ENCODE peak calls at places on chromosomes 5 and 9, in ten cellular contexts. J is cardiac fibroblast; L is activated T-helper 9 cell treated with anti-CD3 and anti-CD28 coated beads, Interleukin-2, amount 50 U/mL, for 16 hours; H is HT1080; V is NAMALWA; A is HEK293T; F is AG08395; S is NCI-H226; E is tibial artery; Q is stimulated activated CD8-positive, alpha-beta memory T cell treated with anti-CD3 and anti-CD28 coated beads, Interleukin-15, amount 100 ng/mL, for 48 hours. X is an unnamed sample.
A peak's percentile ranks its signal among the peaks of the same experiment; 100 is the strongest.

GRCh38 chr9:1429328-1429727 is 379.2 kb downstream of the DMRT2 start:
- DNase-seq in J (no peak), L (no peak), H (no peak), V (peak; percentile 11), A (peak; percentile 9), F (no peak), S (no peak), E (no peak), Q (no peak), X (no peak)

GRCh38 chr9:118455259-118455658 is 751.1 kb downstream of the TLR4 start:
- DNase-seq in J (no peak), L (no peak), H (peak; percentile 4), V (no peak), A (no peak), F (no peak), S (no peak), E (no peak), Q (no peak), X (no peak)

GRCh38 chr5:1111727-1112289 is at the start of gene SLC12A7:
- DNase-seq in J (peak; percentile 27), L (peak; percentile 60), H (no peak), V (no peak), A (peak; percentile 82), F (peak; percentile 23), S (peak; percentile 48), E (no peak), Q (peak; percentile 49), X (peak; percentile 60)

GRCh38 chr5:53908752-53909151 is 348.3 kb downstream of the NDUFS4 start:
- DNase-seq in J (no peak), L (no peak), H (no peak), V (no peak), A (no peak), F (no peak), S (no peak), E (no peak), Q (no peak), X (no peak)

GRCh38 chr5:32254987-32255900 is 57.5 kb downstream of the MTMR12 start:
- DNase-seq in J (peak; percentile 77), L (no peak), H (no peak), V (no peak), A (no peak), F (peak; percentile 32), S (no peak), E (no peak), Q (no peak), X (no peak)

GRCh38 chr5:101942321-101942882 is 353.7 kb downstream of the SLCO4C1 start:
- DNase-seq in J (peak; percentile 16), L (no peak), H (peak; percentile 36), V (peak; percentile 60), A (peak; percentile 35), F (no peak), S (no peak), E (no peak), Q (no peak), X (no peak)

GRCh38 chr5:6250121-6250520 is 128.2 kb downstream of the MED10 start:
- DNase-seq in J (no peak), L (no peak), H (no peak), V (no peak), A (no peak), F (no peak), S (no peak), E (no peak), Q (no peak), X (no peak)

GRCh38 chr5:119302916-119303897 is 52.6 kb upstream of the TNFAIP8 start:
- DNase-seq in J (peak; percentile 95), L (no peak), H (peak; percentile 96), V (no peak), A (no peak), F (peak; percentile 91), S (peak; percentile 98), E (no peak), Q (no peak), X (no peak)

GRCh38 chr9:37800631-37801286 is at the start of gene DCAF10:
- DNase-seq in J (peak; percentile 88), L (peak; percentile 84), H (peak; percentile 79), V (peak; percentile 84), A (peak; percentile 81), F (peak; percentile 83), S (peak; percentile 46), E (peak; percentile 79), Q (peak; percentile 83), X (peak; percentile 80)

GRCh38 chr9:32380944-32381343 is 3.5 kb upstream of the ACO1 start:
- DNase-seq in J (no peak), L (no peak), H (no peak), V (no peak), A (no peak), F (no peak), S (no peak), E (no peak), Q (no peak), X (no peak)

GRCh38 chr5:67305913-67306710 is 109.5 kb upstream of the CD180 start:
- DNase-seq in J (peak; percentile 59), L (no peak), H (peak; percentile 55), V (no peak), A (no peak), F (no peak), S (peak; percentile 67), E (no peak), Q (no peak), X (no peak)

GRCh38 chr9:85182381-85182780 is 512.9 kb downstream of the NTRK2 start:
- DNase-seq in J (peak; percentile 38), L (no peak), H (peak; percentile 39), V (no peak), A (no peak), F (no peak), S (peak; percentile 9), E (no peak), Q (no peak), X (no peak)

GRCh38 chr5:56693220-56693579 is 122.1 kb upstream of the MAP3K1 start:
- DNase-seq in J (no peak), L (peak; percentile 45), H (no peak), V (no peak), A (no peak), F (no peak), S (no peak), E (no peak), Q (peak; percentile 23), X (no peak)

GRCh38 chr5:69467442-69468225 is 25.0 kb upstream of the OCLN start:
- DNase-seq in J (peak; percentile 13), L (no peak), H (no peak), V (no peak), A (no peak), F (no peak), S (no peak), E (no peak), Q (no peak), X (no peak)

GRCh38 chr5:108061941-108062340 is 320.0 kb downstream of the FBXL17 start:
- DNase-seq in J (peak; percentile 6), L (no peak), H (no peak), V (no peak), A (no peak), F (no peak), S (no peak), E (no peak), Q (no peak), X (no peak)

GRCh38 chr9:132077881-132078280 is 1.8 kb downstream of the MED27 start:
- DNase-seq in J (no peak), L (no peak), H (no peak), V (no peak), A (no peak), F (peak; percentile 13), S (no peak), E (no peak), Q (no peak), X (no peak)

GRCh38 chr9:137745541-137745991 is 126.8 kb downstream of the EHMT1 start:
- DNase-seq in J (no peak), L (no peak), H (peak; percentile 16), V (peak; percentile 84), A (no peak), F (no peak), S (no peak), E (no peak), Q (no peak), X (no peak)

GRCh38 chr5:109901628-109901981 is 211.9 kb downstream of the MAN2A1 start:
- DNase-seq in J (no peak), L (no peak), H (no peak), V (no peak), A (no peak), F (no peak), S (no peak), E (no peak), Q (no peak), X (no peak)

GRCh38 chr9:99490736-99491135 is 268.7 kb downstream of the SEC61B start:
- DNase-seq in J (no peak), L (no peak), H (no peak), V (no peak), A (no peak), F (peak; percentile 37), S (no peak), E (no peak), Q (no peak), X (no peak)

GRCh38 chr5:180803181-180804128 is 849 bp upstream of the MGAT1 start:
- DNase-seq in J (peak; percentile 32), L (peak; percentile 73), H (no peak), V (peak; percentile 93), A (no peak), F (no peak), S (no peak), E (peak; percentile 84), Q (peak; percentile 86), X (peak; percentile 79)

GRCh38 chr5:45279109-45279508 is 417.1 kb downstream of the HCN1 start:
- DNase-seq in J (no peak), L (no peak), H (peak; percentile 83), V (no peak), A (no peak), F (no peak), S (no peak), E (no peak), Q (no peak), X (no peak)

GRCh38 chr5:128341056-128341455 is 197.0 kb downstream of the FBN2 start:
- DNase-seq in J (peak; percentile 81), L (no peak), H (no peak), V (no peak), A (no peak), F (no peak), S (no peak), E (no peak), Q (no peak), X (no peak)

GRCh38 chr5:53406630-53407316 is 73.7 kb upstream of the FST start:
- DNase-seq in J (peak; percentile 74), L (no peak), H (peak; percentile 89), V (no peak), A (no peak), F (peak; percentile 56), S (peak; percentile 77), E (no peak), Q (no peak), X (no peak)